ENCODE peak calls at places on chromosomes 11 and 22, in eight cellular contexts. U is tibial artery, W is kidney tubule cell, I is caudate nucleus, N is HCT116, R is RCC 7860, H is left ventricle myocardium inferior, J is astrocyte of the hippocampus. G is an unnamed sample.

GRCh38 chr11:70173018-70173417 is 30.1 kb upstream of the FADD start:
- DNase-seq in J (no peak), U (no peak), H (no peak), N (no peak), W (no peak), I (no peak), R (no peak), G (no peak)

GRCh38 chr11:19725379-19726079 is 12.9 kb downstream of the NAV2 start:
- DNase-seq in U (peak; percentile 87), I (no peak), J (peak; percentile 77), W (peak; percentile 81), N (no peak), H (no peak), R (no peak), G (no peak)

GRCh38 chr22:44369916-44370804 is 57.4 kb upstream of the SHISAL1 start:
- DNase-seq in J (no peak), N (no peak), R (no peak), U (no peak), H (peak; percentile 9), W (no peak), I (no peak), G (no peak)

GRCh38 chr11:108206171-108206570 is 16.3 kb downstream of the NPAT start:
- DNase-seq in U (no peak), H (no peak), W (no peak), I (no peak), J (no peak), N (no peak), R (no peak), G (no peak)

GRCh38 chr11:1196516-1197391 is 26.1 kb upstream of the MUC5B start:
- DNase-seq in R (no peak), U (peak; percentile 64), H (peak; percentile 11), I (no peak), J (no peak), N (no peak), W (no peak), G (no peak)

GRCh38 chr11:62370743-62371440 is 33.6 kb downstream of the ASRGL1 start:
- DNase-seq in H (no peak), U (no peak), I (no peak), N (no peak), W (no peak), J (no peak), R (no peak), G (no peak)

GRCh38 chr11:27485930-27486773 is 13.6 kb upstream of the LGR4 start:
- DNase-seq in R (peak; percentile 41), I (no peak), H (no peak), W (peak; percentile 70), J (peak; percentile 80), U (no peak), N (peak; percentile 37), G (peak; percentile 67)

GRCh38 chr22:46280063-46280817 is 12.4 kb downstream of the TTC38 start:
- DNase-seq in N (no peak), H (no peak), I (no peak), R (no peak), U (peak; percentile 54), W (no peak), J (no peak), G (no peak)

GRCh38 chr22:25666308-25666707 is 75.7 kb upstream of the MYO18B start:
- DNase-seq in J (no peak), H (peak; percentile 53), R (no peak), W (no peak), U (peak; percentile 72), N (no peak), I (no peak), G (no peak)

GRCh38 chr11:94928146-94928995 is 45.0 kb downstream of the CWC15 start:
- DNase-seq in R (no peak), I (no peak), J (no peak), N (no peak), U (no peak), H (no peak), W (peak; percentile 15), G (no peak)

GRCh38 chr11:23679981-23680380 is 816.9 kb upstream of the LUZP2 start:
- DNase-seq in U (no peak), J (no peak), R (no peak), H (no peak), W (no peak), I (no peak), N (no peak), G (no peak)

GRCh38 chr11:131626761-131627160 is 256.3 kb downstream of the NTM start:
- DNase-seq in U (no peak), N (no peak), H (no peak), J (no peak), W (no peak), R (no peak), I (no peak), G (no peak)

GRCh38 chr11:46381046-46381835 is at the start of gene MDK:
- DNase-seq in H (no peak), W (no peak), N (no peak), R (no peak), I (no peak), U (no peak), J (peak; percentile 79), G (no peak)

GRCh38 chr11:72684236-72684912 is 10.2 kb upstream of the PDE2A start:
- DNase-seq in H (peak; percentile 78), W (peak; percentile 76), U (peak; percentile 76), R (peak; percentile 51), I (no peak), J (peak; percentile 74), N (peak; percentile 44), G (peak; percentile 52)

GRCh38 chr11:104410336-104410735 is 246.4 kb upstream of the PDGFD start:
- DNase-seq in H (no peak), R (no peak), W (no peak), J (peak; percentile 55), I (no peak), N (no peak), U (no peak), G (no peak)